ENCODE peak calls at places on chromosomes 4 and X, in four cellular contexts. J is ovary, E is heart left ventricle, N is uterus. K is an unnamed sample.

GRCh38 chrX:106957856-106958255 is 37.7 kb downstream of the CLDN2 start:
- DNase-seq in N (no peak), E (no peak), J (no peak), K (no peak)

GRCh38 chr4:150664935-150665334 is 83.0 kb downstream of the MAB21L2 start:
- DNase-seq in N (no peak), E (no peak), J (no peak), K (no peak)

GRCh38 chrX:70485466-70485865 is 40.8 kb downstream of the DLG3 start:
- DNase-seq in N (no peak), E (no peak), J (no peak), K (no peak)

GRCh38 chrX:45592067-45592466 is 391.4 kb upstream of the DIPK2B start:
- DNase-seq in E (no peak), N (no peak), J (no peak), K (no peak)

GRCh38 chr4:16140520-16141249 is 56.9 kb upstream of the PROM1 start:
- DNase-seq in N (no peak), E (no peak), J (no peak), K (peak)

GRCh38 chr4:184721254-184721653 is 12.6 kb downstream of the CENPU start:
- DNase-seq in E (no peak), J (no peak), N (no peak), K (no peak)

GRCh38 chr4:102402223-102402622 is 56.9 kb upstream of the SLC39A8 start:
- DNase-seq in E (no peak), N (no peak), J (no peak), K (no peak)

GRCh38 chrX:74422576-74423288 is 1.4 kb downstream of the SLC16A2 start:
- DNase-seq in E (peak), N (peak), J (peak), K (no peak)

GRCh38 chrX:41273638-41274037 is 60.3 kb upstream of the DDX3X start:
- DNase-seq in E (no peak), J (no peak), N (no peak), K (no peak)

GRCh38 chrX:2188840-2189239 is 311.9 kb downstream of the DHRSX start:
- DNase-seq in J (no peak), E (no peak), N (no peak), K (no peak)

GRCh38 chr4:176778491-176778890 is 14.2 kb downstream of the VEGFC start:
- DNase-seq in E (no peak), J (no peak), N (no peak), K (no peak)

GRCh38 chr4:177380730-177381287 is 61.4 kb downstream of the AGA start:
- DNase-seq in E (no peak), N (no peak), J (no peak), K (no peak)

GRCh38 chr4:170386974-170387373 is 297.2 kb upstream of the AADAT start:
- DNase-seq in J (no peak), E (no peak), N (no peak), K (no peak)

GRCh38 chr4:10182446-10183424 is 66.1 kb upstream of the WDR1 start:
- DNase-seq in N (no peak), E (no peak), J (no peak), K (no peak)

GRCh38 chr4:52051615-52052474 is 741 bp downstream of the SPATA18 start:
- DNase-seq in J (peak), E (peak), N (peak), K (peak)

GRCh38 chr4:139556071-139556734 is at the start of gene SETD7:
- DNase-seq in N (peak), J (peak), E (peak), K (peak)

GRCh38 chr4:2350982-2351381 is 67.5 kb downstream of the ZFYVE28 start:
- DNase-seq in E (no peak), N (no peak), J (no peak), K (peak)

GRCh38 chr4:168028568-168028967 is 63.8 kb upstream of the ANXA10 start:
- DNase-seq in J (no peak), N (no peak), E (no peak), K (no peak)
- TF ChIP-seq CTCF in J (no peak), N (no peak), E (no peak), K (no peak)

GRCh38 chrX:28585767-28586166 is 1.5 kb upstream of the IL1RAPL1 start:
- DNase-seq in E (no peak), J (no peak), N (no peak), K (no peak)
- H3K4me3 ChIP-seq in E (peak), J (no peak), N (no peak), K (no peak)

GRCh38 chr4:7232061-7232616 is 39.8 kb downstream of the SORCS2 start:
- DNase-seq in N (no peak), J (no peak), E (no peak), K (no peak)

GRCh38 chr4:7235030-7235380 is 42.7 kb downstream of the SORCS2 start:
- DNase-seq in J (no peak), E (peak), N (no peak), K (no peak)

GRCh38 chr4:7233006-7233580 is 40.8 kb downstream of the SORCS2 start:
- DNase-seq in J (no peak), N (no peak), E (no peak), K (no peak)

GRCh38 chr4:7233601-7234000 is 41.3 kb downstream of the SORCS2 start:
- DNase-seq in E (peak), J (no peak), N (no peak), K (no peak)

GRCh38 chr4:7234355-7235029 is 42.2 kb downstream of the SORCS2 start:
- DNase-seq in E (peak), N (no peak), J (no peak), K (no peak)
- TF ChIP-seq POLR2A in E (no peak), N (no peak), J (no peak), K (no peak)

DNA sequence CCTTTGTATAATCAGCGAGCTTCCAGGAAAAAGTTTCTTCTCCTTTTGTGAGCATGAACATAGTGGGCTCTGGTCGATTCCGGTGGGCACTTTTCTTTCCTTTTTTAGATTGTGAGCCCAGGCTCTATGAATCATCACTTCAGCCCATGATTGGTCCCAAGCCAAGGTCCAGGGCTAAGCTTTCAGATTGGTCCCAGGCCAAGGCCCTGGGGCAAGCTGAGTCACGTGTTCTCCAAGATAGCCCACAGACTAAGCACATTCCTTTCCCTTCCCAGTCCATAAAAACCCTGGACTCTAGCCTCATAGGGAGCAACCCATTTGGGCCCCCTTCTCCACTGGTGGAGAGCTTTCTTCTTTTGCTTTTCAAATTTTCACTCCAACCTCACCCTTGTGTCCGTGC is 430.5 kb downstream of the NAP1L3 start:
- DNase-seq in J (no peak), E (no peak), N (no peak), K (no peak)
- TF ChIP-seq CTCF in J (no peak), E (no peak), N (no peak), K (no peak)

GRCh38 chrX:86805241-86805640 is 657.0 kb downstream of the DACH2 start:
- DNase-seq in E (no peak), J (no peak), N (no peak), K (no peak)
- H3K4me3 ChIP-seq in E (no peak), J (no peak), N (no peak), K (no peak)

DNA sequence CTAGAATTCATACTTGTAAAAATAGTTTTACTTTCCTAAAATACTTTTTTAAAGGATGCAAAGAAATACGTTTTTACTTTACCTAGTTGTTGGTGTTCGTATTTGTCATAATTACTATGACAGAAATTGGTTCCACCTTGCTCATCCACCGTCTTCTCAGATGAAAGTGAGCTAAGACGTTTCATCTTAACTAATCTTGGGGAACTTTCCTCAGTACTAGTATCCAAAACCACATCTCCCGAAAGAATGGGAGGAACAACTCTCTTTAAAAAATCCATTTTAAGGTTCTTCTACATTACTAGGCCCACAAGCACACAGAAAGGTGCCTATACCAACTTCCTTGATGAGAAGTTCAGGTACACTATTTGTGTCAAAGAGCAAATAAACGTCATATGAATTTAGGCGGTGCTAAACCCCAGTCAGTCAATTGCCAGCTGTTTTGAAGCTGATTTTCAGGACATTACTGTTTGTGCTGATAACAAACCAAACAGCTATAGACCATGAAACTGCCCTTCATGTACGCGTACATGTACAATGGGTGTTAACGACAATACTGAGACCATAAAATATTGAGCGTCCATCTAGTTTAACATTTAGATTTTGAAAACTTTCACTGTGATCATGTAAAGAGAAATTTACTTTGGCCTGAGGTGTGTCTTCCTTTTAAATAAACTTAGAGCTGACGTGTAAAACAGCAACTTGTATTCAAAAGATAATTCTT is 99.1 kb downstream of the FRYL start:
- DNase-seq in E (no peak), J (no peak), N (no peak), K (no peak)
- TF ChIP-seq POLR2A in E (no peak), J (no peak), N (no peak), K (no peak)

DNA sequence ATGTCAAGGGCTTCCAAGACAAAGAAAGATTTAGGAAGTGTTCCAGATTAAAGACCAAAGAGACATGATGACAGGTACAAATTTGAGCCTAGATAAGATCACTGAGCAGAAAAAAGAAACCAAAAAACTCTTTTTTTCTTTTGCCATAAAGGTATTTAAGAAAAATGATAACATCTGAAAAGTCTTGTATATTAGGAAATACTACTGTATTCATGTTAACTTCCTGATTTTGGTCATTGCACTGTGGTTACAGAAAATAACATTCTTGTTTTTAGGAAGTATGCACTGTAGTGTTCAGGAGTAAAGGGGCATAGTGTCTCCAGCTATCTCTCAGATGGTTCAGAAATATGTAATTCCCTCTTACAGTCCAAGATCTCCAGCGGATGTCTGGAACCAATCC is 37.1 kb downstream of the RWDD4 start:
- DNase-seq in E (no peak), J (no peak), N (no peak), K (no peak)
- TF ChIP-seq CTCF in E (no peak), J (no peak), N (no peak), K (no peak)

GRCh38 chrX:25022499-25023325 is 6.9 kb upstream of the ARX start:
- DNase-seq in N (no peak), J (no peak), E (no peak), K (no peak)
- H3K4me3 ChIP-seq in N (no peak), J (no peak), E (no peak), K (no peak)

K was measured in lower leg skin.